ENCODE peak calls at places on chromosomes 11 and 22, in six cellular contexts. O, X, J, K, T and B are unnamed samples.

GRCh38 chr11:79514269-79514668 is 73.4 kb upstream of the TENM4 start:
- DNase-seq in O (no peak), X (no peak), J (no peak), K (no peak), T (no peak), B (no peak)

GRCh38 chr11:124467376-124468061 is 22.0 kb upstream of the OR8B8 start:
- DNase-seq in O (no peak), X (peak; percentile 18), J (no peak), K (no peak), T (no peak), B (no peak)

GRCh38 chr11:117752721-117753237 is 44.2 kb downstream of the DSCAML1 start:
- DNase-seq in O (no peak), X (no peak), J (no peak), K (no peak), T (no peak), B (no peak)

GRCh38 chr11:1163321-1163910 is 5.7 kb downstream of the MUC5AC start:
- DNase-seq in O (no peak), X (no peak), J (no peak), K (no peak), T (no peak), B (no peak)

GRCh38 chr11:35088676-35089075 is 50.3 kb upstream of the CD44 start:
- DNase-seq in O (peak; percentile 52), X (no peak), J (peak; percentile 89), K (no peak), T (peak; percentile 43), B (no peak)

GRCh38 chr11:88179141-88179540 is 3.9 kb upstream of the RAB38 start:
- DNase-seq in O (no peak), X (no peak), J (peak; percentile 99), K (no peak), T (peak; percentile 72), B (no peak)

GRCh38 chr11:11786771-11787170 is 55.0 kb upstream of the USP47 start:
- DNase-seq in O (peak; percentile 34), X (no peak), J (no peak), K (no peak), T (peak; percentile 61), B (peak; percentile 28)

GRCh38 chr11:58905141-58905715 is 34.1 kb upstream of the GLYATL1 start:
- DNase-seq in O (peak; percentile 67), X (peak; percentile 62), J (peak; percentile 74), K (peak; percentile 6), T (peak; percentile 35), B (peak; percentile 53)

GRCh38 chr22:21752276-21752675 is 16.7 kb upstream of the YPEL1 start:
- DNase-seq in O (no peak), X (no peak), J (no peak), K (no peak), T (no peak), B (no peak)

GRCh38 chr11:113001709-113002108 is 40.5 kb downstream of the NCAM1 start:
- DNase-seq in O (no peak), X (no peak), J (no peak), K (no peak), T (no peak), B (no peak)

DNA sequence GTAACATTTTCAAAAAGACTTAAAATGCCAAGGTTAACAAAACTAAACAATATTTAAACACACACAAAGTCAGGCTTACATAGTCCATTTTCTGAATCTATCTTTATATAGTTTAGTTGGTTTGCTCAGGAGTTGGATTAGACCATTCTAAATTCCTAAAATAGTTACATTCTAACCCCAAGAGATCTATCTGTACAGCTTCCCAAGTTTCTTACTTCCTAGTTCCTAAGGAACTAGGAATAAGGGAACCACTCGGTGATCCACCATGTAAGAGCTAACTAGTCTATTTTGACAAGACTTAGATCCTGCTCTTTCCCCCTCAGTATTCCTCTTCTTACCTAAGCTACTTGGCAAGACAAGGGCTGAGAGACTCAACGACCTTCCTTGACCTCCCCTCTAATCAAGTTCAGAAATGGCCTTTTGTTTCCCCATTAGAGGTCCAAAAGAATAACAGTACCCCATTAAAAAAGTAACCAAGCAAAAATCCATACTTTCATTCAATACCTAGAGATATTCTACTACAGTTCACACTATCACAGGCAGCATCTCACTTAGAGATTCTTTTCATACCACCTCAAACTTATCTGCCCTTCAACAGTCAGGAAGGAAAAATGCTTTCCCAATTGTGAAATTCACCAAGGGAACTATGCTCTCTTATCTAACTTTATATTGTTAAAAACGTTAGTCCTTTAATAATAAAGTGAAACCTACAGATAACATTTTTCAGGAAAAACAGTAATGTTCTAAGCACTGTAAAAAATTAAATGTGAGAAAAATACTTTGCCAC is 253.1 kb downstream of the TTC28 start:
- DNase-seq in O (peak; percentile 25), X (no peak), J (no peak), K (no peak), T (peak; percentile 64), B (no peak)
- TF ChIP-seq CTCF in O (no peak), X (no peak), J (no peak), K (no peak), T (no peak), B (no peak)

DNA sequence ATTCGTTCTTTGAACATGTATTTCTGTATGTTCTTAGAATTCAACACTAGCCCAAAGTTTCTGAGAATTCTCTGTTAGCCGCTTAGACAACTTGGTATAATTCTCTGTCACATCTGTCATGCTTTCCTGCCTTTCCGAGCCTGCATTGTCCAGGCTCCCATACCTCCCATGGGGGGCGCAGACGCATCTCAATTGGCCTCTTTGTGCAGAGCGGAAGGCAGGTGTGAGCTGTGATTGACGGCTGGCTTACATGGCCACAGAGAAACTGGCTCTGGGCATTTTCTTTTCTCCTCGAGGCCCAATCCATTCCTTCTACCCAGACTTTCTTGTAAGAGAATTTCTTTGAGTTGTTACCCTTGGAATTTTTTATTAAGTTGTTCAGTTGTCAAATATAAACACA is 132.7 kb upstream of the SESN3 start:
- DNase-seq in O (no peak), X (peak; percentile 29), J (no peak), K (no peak), T (no peak), B (no peak)
- TF ChIP-seq CTCF in O (no peak), X (no peak), J (no peak), K (no peak), T (no peak), B (no peak)

DNA sequence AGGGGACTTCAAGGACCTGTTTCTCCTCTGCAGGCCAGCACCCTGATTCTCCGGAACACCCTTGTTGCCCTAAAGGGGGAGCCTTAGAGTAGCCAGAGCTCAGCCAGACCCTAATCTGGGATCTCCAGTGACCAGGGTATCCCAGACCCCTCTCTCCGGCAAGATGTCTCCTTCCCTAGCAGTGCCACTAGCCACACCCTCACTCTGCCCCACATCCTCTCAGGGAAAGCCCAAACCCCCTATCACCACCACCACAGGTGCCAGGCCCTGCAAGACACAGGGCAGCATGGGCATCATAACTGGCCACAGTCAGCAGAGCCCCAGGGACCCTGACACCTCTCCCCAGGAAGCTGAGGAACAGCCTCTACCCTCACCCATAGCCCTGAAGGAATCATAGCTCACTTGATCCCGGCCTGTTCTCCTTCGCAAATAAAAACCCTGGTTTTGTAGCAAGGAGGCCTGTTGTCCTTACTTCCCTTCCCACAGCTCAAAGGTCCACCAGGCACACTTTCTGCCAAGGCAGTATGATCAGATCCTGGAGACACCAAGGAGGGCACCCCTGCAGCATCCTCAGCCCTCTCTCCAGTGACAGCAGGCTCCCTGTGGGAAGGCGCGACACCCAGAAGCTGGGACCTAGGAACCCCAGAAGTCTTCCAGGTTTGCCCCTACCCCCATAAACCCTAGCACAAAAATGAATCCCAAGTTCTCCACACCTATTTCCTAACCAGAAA is 4.6 kb downstream of the CFL1 start:
- DNase-seq in O (no peak), X (no peak), J (no peak), K (no peak), T (no peak), B (no peak)
- TF ChIP-seq CTCF in O (peak; percentile 26), X (no peak), J (no peak), K (no peak), T (peak; percentile 30), B (no peak)

DNA sequence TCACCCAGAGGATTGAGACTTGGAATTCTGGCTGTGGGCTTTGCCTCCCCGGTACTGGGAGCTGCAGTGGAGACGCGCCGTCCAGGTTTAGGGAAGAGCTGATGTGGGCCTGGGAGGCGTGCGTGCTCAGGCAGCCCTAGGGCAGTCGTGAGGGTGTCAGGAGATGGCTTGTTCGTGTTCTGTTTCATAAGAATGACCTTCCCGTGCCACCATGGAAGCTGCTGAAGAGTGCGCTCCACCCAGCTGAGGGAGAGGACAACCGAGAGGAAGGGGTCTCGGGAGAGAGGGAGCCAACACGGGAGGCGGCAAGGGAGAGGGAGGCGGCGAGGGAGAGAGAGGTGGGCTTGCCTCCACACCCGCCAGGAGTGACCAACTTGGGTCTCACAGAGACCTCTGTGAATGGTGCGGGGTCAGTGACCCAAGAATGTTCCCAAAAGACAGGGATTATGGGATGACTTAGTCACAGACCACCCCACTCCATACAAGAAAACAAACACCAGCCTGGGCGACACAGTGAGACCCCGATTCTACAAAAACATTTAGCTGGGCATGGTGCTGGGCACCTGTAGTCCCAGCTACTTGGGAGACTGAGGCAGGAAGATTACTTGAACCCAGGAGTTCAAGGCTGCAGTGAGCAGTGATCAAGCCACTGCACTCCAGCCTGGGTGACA is 14.7 kb upstream of the TRMU start:
- DNase-seq in O (no peak), X (no peak), J (no peak), K (no peak), T (no peak), B (no peak)
- TF ChIP-seq CTCF in O (no peak), X (no peak), J (no peak), K (no peak), T (no peak), B (no peak)

GRCh38 chr11:62061356-62062222 is 62.2 kb upstream of the INCENP start:
- DNase-seq in O (no peak), X (no peak), J (peak; percentile 29), K (no peak), T (no peak), B (no peak)
- TF ChIP-seq CTCF in O (no peak), X (no peak), J (peak; percentile 51), K (no peak), T (no peak), B (no peak)

DNA sequence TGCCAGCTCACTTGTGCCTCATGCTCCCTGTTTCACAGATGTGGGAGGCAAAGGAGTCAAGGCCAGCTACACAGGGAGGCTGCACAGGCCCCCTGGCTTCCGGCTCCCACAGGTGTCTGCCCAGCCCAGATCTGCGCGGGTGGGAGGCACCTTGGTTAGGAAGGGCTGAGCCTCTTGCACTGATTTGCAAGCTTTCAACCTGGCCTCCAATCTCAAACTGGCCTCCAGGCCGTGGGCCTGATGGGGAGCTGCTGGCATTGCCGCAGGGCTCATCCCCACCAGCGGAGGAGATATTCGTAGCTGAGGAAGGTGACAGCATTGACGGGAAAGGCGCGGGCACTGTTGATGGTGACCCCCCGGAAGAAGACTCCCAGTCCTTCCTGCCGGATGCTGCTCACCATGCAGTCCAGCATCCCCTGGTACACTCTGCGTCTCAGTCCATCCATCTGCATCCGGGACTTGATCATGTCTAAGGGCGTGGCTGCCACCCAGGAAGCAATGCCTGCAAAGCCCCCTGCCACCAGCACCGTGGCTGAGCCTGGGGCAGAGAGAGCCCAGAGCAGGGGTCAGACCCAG is 6.2 kb downstream of the SLC25A45 start:
- DNase-seq in O (no peak), X (no peak), J (no peak), K (no peak), T (no peak), B (no peak)
- TF ChIP-seq CTCF in O (no peak), X (no peak), J (no peak), K (no peak), T (no peak), B (no peak)